ENCODE peak calls at places on chromosome 7, in ten cellular contexts. X is NCI-H1092 treated with DMSO at 0.1 percent for 48 hours; Q is cardiac muscle cell; H is GM23248; G is stimulated activated naive B cell treated with anti-CD40 and anti-IgM and Interleukin-4, amounts not matched to agents 10 μg/mL and 1 μg/mL and 100 μg/mL, for 72 hours; T is stimulated activated CD4-positive, alpha-beta T cell treated with anti-CD3 and anti-CD28 coated beads, Interleukin-15, amount 100 ng/mL, for 1 hour; R is CD4-positive, CD25-positive, alpha-beta regulatory T cell; I is tibial artery; Y is GM12864; P is right cardiac atrium. B is an unnamed sample.

GRCh38 chr7:101058355-101058754 is 26.9 kb upstream of the TRIM56 start:
- DNase-seq in Y (no peak), I (no peak), Q (peak), P (peak), R (peak), G (no peak), X (no peak), H (peak), T (peak), B (no peak)

GRCh38 chr7:4763794-4764185 is 11.6 kb upstream of the AP5Z1 start:
- DNase-seq in T (no peak), R (no peak), Y (no peak), P (peak), H (no peak), X (no peak), I (no peak), Q (no peak), G (no peak), B (no peak)

GRCh38 chr7:41503438-41503837 is 199.5 kb downstream of the INHBA start:
- DNase-seq in R (no peak), G (no peak), Y (no peak), Q (no peak), T (no peak), H (peak), P (no peak), I (no peak), X (no peak), B (no peak)

GRCh38 chr7:44284216-44284615 is 41.2 kb downstream of the CAMK2B start:
- DNase-seq in I (peak), T (no peak), X (no peak), Q (no peak), R (no peak), G (no peak), H (no peak), P (peak), Y (no peak), B (no peak)

GRCh38 chr7:157514306-157514705 is 177.5 kb downstream of the DNAJB6 start:
- DNase-seq in Q (no peak), Y (no peak), X (no peak), R (no peak), P (no peak), T (no peak), G (no peak), I (no peak), H (no peak), B (no peak)

GRCh38 chr7:36638586-36639265 is 85.6 kb downstream of the AOAH start:
- DNase-seq in P (no peak), Q (no peak), H (no peak), T (no peak), X (no peak), I (no peak), Y (no peak), R (no peak), G (no peak), B (no peak)

GRCh38 chr7:80630611-80631010 is 7.8 kb upstream of the CD36 start:
- DNase-seq in Q (no peak), P (no peak), H (no peak), G (no peak), X (peak), Y (no peak), T (no peak), I (no peak), R (no peak), B (peak)

GRCh38 chr7:97845622-97846203 is 26.5 kb downstream of the ASNS start:
- DNase-seq in T (no peak), I (no peak), H (peak), Q (peak), P (no peak), G (no peak), R (no peak), X (peak), Y (no peak), B (peak)

GRCh38 chr7:158108646-158109293 is 478.9 kb downstream of the PTPRN2 start:
- DNase-seq in T (no peak), Y (no peak), R (no peak), G (no peak), P (no peak), I (no peak), Q (no peak), H (no peak), X (no peak), B (peak)

B was measured in NCI-H510A treated with DMSO at 0.1 percent for 48 hours.